ENCODE peak calls at places on chromosomes 12 and 14, in four cellular contexts. K is effector memory CD4-positive, alpha-beta T cell; T is IMR-90; F is GM23248. H is an unnamed sample. For H3K9me3, H3K4me1 and H3K36me3, the result is how much of the 10 kb centered on the place peaks cover.

GRCh38 chr12:116434155-116435065 is 124.8 kb upstream of the MAP1LC3B2 start:
- DNase-seq in K (no peak), T (peak), F (peak), H (no peak)

GRCh38 chr12:119699199-119699765 is 31.3 kb downstream of the PRKAB1 start:
- DNase-seq in F (no peak), T (no peak), K (no peak), H (no peak)

GRCh38 chr14:87629788-87630187 is 363.2 kb downstream of the GALC start:
- DNase-seq in K (no peak), F (peak), T (no peak), H (no peak)

GRCh38 chr12:111773801-111774551 is 7.2 kb downstream of the ALDH2 start:
- DNase-seq in T (peak), F (peak), K (no peak), H (no peak)

GRCh38 chr14:75905505-75905904 is 76.3 kb downstream of the TGFB3 start:
- DNase-seq in T (peak), F (no peak), K (no peak), H (no peak)

GRCh38 chr12:89551747-89552146 is 25.9 kb upstream of the POC1B start:
- DNase-seq in K (no peak), T (no peak), F (no peak), H (no peak)

GRCh38 chr12:14883663-14884062 is 2.0 kb downstream of the MGP start:
- DNase-seq in K (no peak), T (no peak), F (no peak), H (no peak)

GRCh38 chr12:108612788-108613282 is 15.0 kb upstream of the TMEM119 start:
- DNase-seq in K (no peak), T (no peak), F (no peak), H (no peak)

GRCh38 chr14:71403673-71404072 is 496.4 kb downstream of the PCNX1 start:
- DNase-seq in F (peak), T (peak), K (no peak), H (no peak)

GRCh38 chr12:116524964-116525379 is 34.2 kb upstream of the MAP1LC3B2 start:
- DNase-seq in T (peak), K (no peak), F (peak), H (no peak)

GRCh38 chr12:30462249-30462648 is 233.4 kb downstream of the IPO8 start:
- DNase-seq in K (no peak), F (no peak), T (no peak), H (no peak)

GRCh38 chr12:79371226-79371625 is 319.5 kb downstream of the PAWR start:
- DNase-seq in T (peak), K (no peak), F (no peak), H (no peak)

GRCh38 chr14:105852378-105853088 is 326.1 kb downstream of the TMEM121 start:
- DNase-seq in F (no peak), T (no peak), K (no peak), H (no peak)

GRCh38 chr14:75141062-75141461 is 14.2 kb upstream of the NEK9 start:
- DNase-seq in T (no peak), K (no peak), F (no peak), H (no peak)

GRCh38 chr12:82047480-82047879 is 288.3 kb upstream of the PPFIA2 start:
- DNase-seq in K (no peak), T (no peak), F (peak), H (no peak)

GRCh38 chr14:94041551-94042346 is 15.6 kb downstream of the OTUB2 start:
- DNase-seq in K (no peak), T (peak), F (peak), H (no peak)

DNA sequence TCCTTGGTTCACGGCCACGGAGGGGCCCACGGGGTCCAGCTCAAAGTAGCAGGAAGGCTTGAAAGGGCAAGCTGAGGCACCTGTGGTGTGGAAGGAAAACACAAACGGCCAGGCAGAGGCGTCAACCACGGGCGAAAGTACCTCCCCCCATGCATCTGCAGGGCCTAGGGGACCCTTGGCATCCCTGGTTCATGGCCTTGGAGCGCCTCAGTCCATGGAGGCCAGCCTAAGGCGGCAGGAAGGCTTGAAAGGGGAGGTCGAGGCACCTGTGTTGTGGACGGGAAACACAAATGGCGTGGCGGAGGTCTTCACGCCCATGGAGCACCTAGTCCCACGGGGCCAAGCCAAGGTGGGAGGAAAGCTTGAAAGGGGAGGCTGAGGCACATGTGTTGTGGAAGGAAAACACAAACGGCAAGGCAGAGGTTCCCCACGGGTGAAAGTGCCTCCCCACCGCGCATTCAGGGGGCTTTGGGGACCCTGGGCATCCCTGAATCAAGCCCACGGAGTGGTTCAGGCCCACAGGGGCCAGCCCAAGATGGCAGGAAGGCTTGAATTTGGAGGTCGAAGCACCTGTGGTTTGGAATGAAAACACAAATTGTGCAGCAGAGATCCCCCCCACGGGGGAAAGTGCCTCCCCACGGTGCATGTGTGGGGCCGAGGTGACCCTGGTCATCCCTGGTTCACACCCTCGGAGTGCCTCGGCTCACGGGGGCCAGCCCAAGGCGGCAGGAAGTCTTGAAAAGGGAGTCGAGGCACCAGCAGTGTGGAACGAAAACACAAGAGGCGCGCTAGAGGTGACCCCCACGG is 380.8 kb downstream of the ALG10 start:
- DNase-seq in K (no peak), F (no peak), T (no peak), H (no peak)
- H3K9me3 ChIP-seq in K (under half), F (under half), T (half or more), H (under half)

GRCh38 chr14:68666899-68667298 is 126.0 kb downstream of the ZFP36L1 start:
- DNase-seq in T (no peak), F (no peak), K (no peak), H (no peak)

GRCh38 chr14:68665116-68665515 is 127.8 kb downstream of the ZFP36L1 start:
- DNase-seq in T (peak), F (peak), K (no peak), H (no peak)

GRCh38 chr14:68664225-68664681 is 128.6 kb downstream of the ZFP36L1 start:
- DNase-seq in T (peak), K (no peak), F (peak), H (no peak)

GRCh38 chr14:68666206-68666730 is 126.6 kb downstream of the ZFP36L1 start:
- DNase-seq in T (peak), F (peak), K (no peak), H (no peak)

GRCh38 chr14:68665792-68666195 is 127.1 kb downstream of the ZFP36L1 start:
- DNase-seq in F (no peak), K (no peak), T (no peak), H (no peak)
- H3K4me1 ChIP-seq in F (half or more), K (under half), T (under half), H (under half)

GRCh38 chr14:100275214-100275613 is 31.0 kb downstream of the SLC25A29 start:
- DNase-seq in K (no peak), T (no peak), F (no peak), H (no peak)
- H3K36me3 ChIP-seq in K (under half), T (under half), F (under half), H (under half)

GRCh38 chr14:40727107-40727506 is 879.6 kb upstream of the LRFN5 start:
- DNase-seq in F (no peak), K (no peak), T (no peak), H (no peak)
- H3K9me3 ChIP-seq in F (under half), K (under half), T (under half), H (under half)

GRCh38 chr12:2355198-2355597 is 302.4 kb downstream of the CACNA1C start:
- DNase-seq in F (no peak), T (no peak), K (no peak), H (no peak)

GRCh38 chr12:2354151-2354991 is 301.6 kb downstream of the CACNA1C start:
- DNase-seq in T (no peak), K (no peak), F (no peak), H (no peak)

GRCh38 chr12:2353691-2354090 is 300.9 kb downstream of the CACNA1C start:
- DNase-seq in F (no peak), K (no peak), T (no peak), H (no peak)

GRCh38 chr12:2352203-2352602 is 299.4 kb downstream of the CACNA1C start:
- DNase-seq in K (no peak), T (no peak), F (no peak), H (no peak)

DNA sequence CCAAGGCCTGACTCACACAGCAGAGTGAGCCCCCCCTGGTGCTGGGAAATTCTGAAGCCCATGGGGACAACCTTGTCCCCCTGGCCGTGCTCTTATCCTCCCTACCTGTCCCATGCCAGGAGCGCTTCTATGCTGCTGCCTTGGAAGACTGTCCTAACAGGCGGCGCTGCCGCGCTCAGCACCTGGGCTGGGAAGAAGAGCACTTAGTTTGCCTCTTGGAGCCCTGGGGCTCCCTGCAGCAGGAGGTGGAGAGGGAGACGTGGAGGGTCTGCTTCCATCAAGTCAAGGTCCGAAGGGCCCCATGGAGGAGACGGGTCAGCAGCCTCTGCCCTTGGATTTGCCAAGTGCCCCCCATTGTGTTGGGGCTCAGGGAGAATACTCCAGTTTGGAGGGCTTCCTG is 300.5 kb downstream of the CACNA1C start:
- DNase-seq in F (no peak), K (no peak), T (no peak), H (no peak)
- H3K4me1 ChIP-seq in F (under half), K (under half), T (under half), H (under half)

GRCh38 chr12:1993871-1994371 is 10.3 kb downstream of the DCP1B start:
- DNase-seq in T (peak), K (no peak), F (peak), H (no peak)
- H3K36me3 ChIP-seq in T (under half), K (under half), F (under half), H (under half)

GRCh38 chr12:38110026-38110699 is 206.4 kb upstream of the ALG10B start:
- DNase-seq in F (no peak), T (no peak), K (no peak), H (no peak)

GRCh38 chr12:38118632-38119031 is 197.9 kb upstream of the ALG10B start:
- DNase-seq in F (no peak), K (no peak), T (no peak), H (no peak)

GRCh38 chr12:38116968-38117367 is 199.6 kb upstream of the ALG10B start:
- DNase-seq in T (no peak), F (no peak), K (no peak), H (no peak)

DNA sequence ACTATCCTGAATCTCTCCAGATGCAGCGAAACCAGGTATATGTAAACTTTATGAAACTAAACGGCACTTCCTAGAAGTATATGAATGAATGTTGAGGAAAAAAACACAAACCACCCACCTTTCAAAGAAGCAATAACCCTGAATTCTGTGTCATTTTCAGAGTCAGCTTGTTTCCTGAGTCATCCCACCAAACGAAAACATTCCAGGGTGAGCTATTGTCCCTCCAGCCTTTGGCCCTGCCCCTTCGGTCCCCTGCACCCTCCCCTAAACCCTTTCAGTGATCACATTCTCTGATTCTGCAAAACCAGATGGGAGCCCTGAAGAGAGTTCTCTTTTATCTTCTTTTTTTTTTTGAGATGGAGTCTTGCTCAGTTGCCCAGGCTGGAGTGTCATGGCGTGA is 202.6 kb upstream of the ALG10B start:
- DNase-seq in K (no peak), F (no peak), T (no peak), H (no peak)
- H3K9me3 ChIP-seq in K (under half), F (under half), T (under half), H (under half)

DNA sequence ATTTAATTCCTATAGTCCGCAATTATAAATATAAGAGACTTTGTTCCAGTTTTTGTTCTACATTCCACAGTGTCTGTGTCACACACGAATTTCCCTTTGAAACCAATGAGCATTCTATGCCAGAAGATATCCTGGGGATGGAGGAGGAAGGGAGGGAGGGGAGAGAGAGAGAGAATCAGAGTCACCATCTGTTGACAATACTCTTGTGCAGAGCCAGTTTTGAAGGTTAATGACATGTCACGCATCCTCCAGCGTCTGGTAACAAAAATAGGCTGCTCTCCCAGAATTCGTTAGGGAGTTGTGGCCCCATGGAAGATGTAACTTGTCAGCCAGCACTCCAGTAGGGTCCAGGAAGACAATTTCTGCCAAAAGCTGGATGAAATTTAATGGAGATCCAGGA is 213.5 kb upstream of the KRR1 start:
- DNase-seq in K (no peak), F (peak), T (peak), H (no peak)
- H3K4me1 ChIP-seq in K (under half), F (half or more), T (under half), H (under half)